ENCODE peak calls at places on chromosomes 13 and 19, in nine cellular contexts. One of them, this sample, is unnamed.

GRCh38 chr19:56294557-56294956 is 20.1 kb downstream of the ZSCAN5A start:
- DNase-seq in fibroblast of the aortic adventitia: no peak
- DNase-seq in ovary: no peak
- DNase-seq in right lobe of liver: no peak
- DNase-seq in AG04449: no peak
- DNase-seq in heart right ventricle: no peak
- DNase-seq in right cardiac atrium: no peak
- DNase-seq in IMR-90: peak; percentile 15
- DNase-seq in skeletal muscle cell: no peak
- DNase-seq in this sample: no peak

GRCh38 chr13:94595006-94595942 is 678 bp downstream of the TGDS start:
- DNase-seq in fibroblast of the aortic adventitia: peak; percentile 28
- DNase-seq in ovary: no peak
- DNase-seq in right lobe of liver: peak; percentile 56
- DNase-seq in AG04449: no peak
- DNase-seq in heart right ventricle: no peak
- DNase-seq in right cardiac atrium: peak; percentile 30
- DNase-seq in IMR-90: peak; percentile 30
- DNase-seq in skeletal muscle cell: no peak
- DNase-seq in this sample: no peak

GRCh38 chr13:88701551-88701950 is 1030.4 kb downstream of the SLITRK5 start:
- DNase-seq in fibroblast of the aortic adventitia: no peak
- DNase-seq in ovary: no peak
- DNase-seq in right lobe of liver: no peak
- DNase-seq in AG04449: no peak
- DNase-seq in heart right ventricle: no peak
- DNase-seq in right cardiac atrium: no peak
- DNase-seq in IMR-90: no peak
- DNase-seq in skeletal muscle cell: peak; percentile 1
- DNase-seq in this sample: peak; percentile 61

GRCh38 chr13:113963376-113963775 is 10.5 kb downstream of the C13orf46 start:
- DNase-seq in fibroblast of the aortic adventitia: no peak
- DNase-seq in ovary: peak; percentile 7
- DNase-seq in right lobe of liver: peak; percentile 27
- DNase-seq in AG04449: no peak
- DNase-seq in heart right ventricle: peak; percentile 4
- DNase-seq in right cardiac atrium: peak; percentile 41
- DNase-seq in IMR-90: no peak
- DNase-seq in skeletal muscle cell: no peak
- DNase-seq in this sample: no peak

GRCh38 chr13:110073982-110074381 is 233.0 kb downstream of the COL4A1 start:
- DNase-seq in fibroblast of the aortic adventitia: no peak
- DNase-seq in ovary: no peak
- DNase-seq in right lobe of liver: no peak
- DNase-seq in AG04449: no peak
- DNase-seq in heart right ventricle: no peak
- DNase-seq in right cardiac atrium: no peak
- DNase-seq in IMR-90: no peak
- DNase-seq in skeletal muscle cell: no peak
- DNase-seq in this sample: no peak

GRCh38 chr19:3623716-3624115 is 2.9 kb downstream of the CACTIN start:
- DNase-seq in fibroblast of the aortic adventitia: no peak
- DNase-seq in ovary: no peak
- DNase-seq in right lobe of liver: no peak
- DNase-seq in AG04449: no peak
- DNase-seq in heart right ventricle: no peak
- DNase-seq in right cardiac atrium: peak; percentile 47
- DNase-seq in IMR-90: no peak
- DNase-seq in skeletal muscle cell: no peak
- DNase-seq in this sample: no peak

GRCh38 chr19:39262496-39262895 is 5.7 kb upstream of the IFNL2 start:
- DNase-seq in fibroblast of the aortic adventitia: no peak
- DNase-seq in ovary: no peak
- DNase-seq in right lobe of liver: peak; percentile 14
- DNase-seq in AG04449: no peak
- DNase-seq in heart right ventricle: no peak
- DNase-seq in right cardiac atrium: no peak
- DNase-seq in IMR-90: no peak
- DNase-seq in skeletal muscle cell: no peak
- DNase-seq in this sample: no peak

GRCh38 chr19:13070425-13071140 is 32.1 kb downstream of the LYL1 start:
- DNase-seq in fibroblast of the aortic adventitia: no peak
- DNase-seq in ovary: no peak
- DNase-seq in right lobe of liver: no peak
- DNase-seq in AG04449: no peak
- DNase-seq in heart right ventricle: no peak
- DNase-seq in right cardiac atrium: peak; percentile 80
- DNase-seq in IMR-90: no peak
- DNase-seq in skeletal muscle cell: no peak
- DNase-seq in this sample: no peak

GRCh38 chr19:13056052-13056660 is 46.5 kb downstream of the LYL1 start:
- DNase-seq in fibroblast of the aortic adventitia: peak; percentile 78
- DNase-seq in ovary: peak; percentile 68
- DNase-seq in right lobe of liver: no peak
- DNase-seq in AG04449: no peak
- DNase-seq in heart right ventricle: peak; percentile 57
- DNase-seq in right cardiac atrium: peak; percentile 84
- DNase-seq in IMR-90: peak; percentile 71
- DNase-seq in skeletal muscle cell: peak; percentile 32
- DNase-seq in this sample: no peak

GRCh38 chr19:10761443-10762242 is 43.8 kb downstream of the DNM2 start:
- DNase-seq in fibroblast of the aortic adventitia: no peak
- DNase-seq in ovary: no peak
- DNase-seq in right lobe of liver: no peak
- DNase-seq in AG04449: no peak
- DNase-seq in heart right ventricle: no peak
- DNase-seq in right cardiac atrium: no peak
- DNase-seq in IMR-90: no peak
- DNase-seq in skeletal muscle cell: no peak
- DNase-seq in this sample: no peak

GRCh38 chr13:38979891-38980627 is 10.6 kb downstream of the STOML3 start:
- DNase-seq in fibroblast of the aortic adventitia: peak; percentile 6
- DNase-seq in ovary: no peak
- DNase-seq in right lobe of liver: no peak
- DNase-seq in AG04449: no peak
- DNase-seq in heart right ventricle: peak; percentile 22
- DNase-seq in right cardiac atrium: peak; percentile 66
- DNase-seq in IMR-90: no peak
- DNase-seq in skeletal muscle cell: peak; percentile 13
- DNase-seq in this sample: no peak

GRCh38 chr19:35318679-35319448 is 10.1 kb upstream of the CD22 start:
- DNase-seq in fibroblast of the aortic adventitia: peak; percentile 55
- DNase-seq in ovary: no peak
- DNase-seq in right lobe of liver: peak; percentile 67
- DNase-seq in AG04449: no peak
- DNase-seq in heart right ventricle: peak; percentile 37
- DNase-seq in right cardiac atrium: peak; percentile 72
- DNase-seq in IMR-90: peak; percentile 71
- DNase-seq in skeletal muscle cell: peak; percentile 6
- DNase-seq in this sample: peak; percentile 35

GRCh38 chr13:29684441-29684840 is 89.0 kb upstream of the SLC7A1 start:
- DNase-seq in fibroblast of the aortic adventitia: peak; percentile 73
- DNase-seq in ovary: no peak
- DNase-seq in right lobe of liver: no peak
- DNase-seq in AG04449: no peak
- DNase-seq in heart right ventricle: no peak
- DNase-seq in right cardiac atrium: no peak
- DNase-seq in IMR-90: peak; percentile 34
- DNase-seq in skeletal muscle cell: no peak
- DNase-seq in this sample: no peak

GRCh38 chr19:21751379-21751778 is 16.0 kb downstream of the ZNF100 start:
- DNase-seq in fibroblast of the aortic adventitia: peak; percentile 5
- DNase-seq in ovary: no peak
- DNase-seq in right lobe of liver: no peak
- DNase-seq in AG04449: peak; percentile 12
- DNase-seq in heart right ventricle: no peak
- DNase-seq in right cardiac atrium: no peak
- DNase-seq in IMR-90: peak; percentile 43
- DNase-seq in skeletal muscle cell: peak; percentile 26
- DNase-seq in this sample: no peak

GRCh38 chr19:13042443-13043130 is 47.3 kb downstream of the NFIX start:
- DNase-seq in fibroblast of the aortic adventitia: peak; percentile 82
- DNase-seq in ovary: no peak
- DNase-seq in right lobe of liver: no peak
- DNase-seq in AG04449: no peak
- DNase-seq in heart right ventricle: no peak
- DNase-seq in right cardiac atrium: no peak
- DNase-seq in IMR-90: peak; percentile 59
- DNase-seq in skeletal muscle cell: peak; percentile 46
- DNase-seq in this sample: no peak

GRCh38 chr19:12996542-12997094 is 1.3 kb downstream of the NFIX start:
- DNase-seq in fibroblast of the aortic adventitia: peak; percentile 46
- DNase-seq in ovary: peak; percentile 66
- DNase-seq in right lobe of liver: peak; percentile 63
- DNase-seq in AG04449: no peak
- DNase-seq in heart right ventricle: peak; percentile 66
- DNase-seq in right cardiac atrium: peak; percentile 83
- DNase-seq in IMR-90: peak; percentile 22
- DNase-seq in skeletal muscle cell: no peak
- DNase-seq in this sample: no peak

GRCh38 chr19:30174791-30175190 is 197.4 kb upstream of the ZNF536 start:
- DNase-seq in fibroblast of the aortic adventitia: no peak
- DNase-seq in ovary: no peak
- DNase-seq in right lobe of liver: no peak
- DNase-seq in AG04449: no peak
- DNase-seq in heart right ventricle: no peak
- DNase-seq in right cardiac atrium: no peak
- DNase-seq in IMR-90: no peak
- DNase-seq in skeletal muscle cell: no peak
- DNase-seq in this sample: no peak

GRCh38 chr19:6736917-6737283 is 480 bp downstream of the GPR108 start:
- DNase-seq in fibroblast of the aortic adventitia: no peak
- DNase-seq in ovary: no peak
- DNase-seq in right lobe of liver: no peak
- DNase-seq in AG04449: no peak
- DNase-seq in heart right ventricle: no peak
- DNase-seq in right cardiac atrium: peak; percentile 53
- DNase-seq in IMR-90: no peak
- DNase-seq in skeletal muscle cell: no peak
- DNase-seq in this sample: no peak

GRCh38 chr13:28541966-28542365 is 47.0 kb upstream of the FLT1 start:
- DNase-seq in fibroblast of the aortic adventitia: peak; percentile 50
- DNase-seq in ovary: no peak
- DNase-seq in right lobe of liver: no peak
- DNase-seq in AG04449: peak; percentile 28
- DNase-seq in heart right ventricle: no peak
- DNase-seq in right cardiac atrium: no peak
- DNase-seq in IMR-90: no peak
- DNase-seq in skeletal muscle cell: no peak
- DNase-seq in this sample: no peak

GRCh38 chr19:55087542-55087935 is 11.9 kb downstream of the EPS8L1 start:
- DNase-seq in fibroblast of the aortic adventitia: no peak
- DNase-seq in ovary: no peak
- DNase-seq in right lobe of liver: no peak
- DNase-seq in AG04449: no peak
- DNase-seq in heart right ventricle: no peak
- DNase-seq in right cardiac atrium: no peak
- DNase-seq in IMR-90: peak; percentile 16
- DNase-seq in skeletal muscle cell: no peak
- DNase-seq in this sample: no peak
- H3K4me3 ChIP-seq in fibroblast of the aortic adventitia: peak overlapping the region; percentile 63
- H3K4me3 ChIP-seq in ovary: peak overlapping the region; percentile 29
- H3K4me3 ChIP-seq in right lobe of liver: peak overlapping the region; percentile 33
- H3K4me3 ChIP-seq in AG04449: peak overlapping the region; percentile 64
- H3K4me3 ChIP-seq in heart right ventricle: peak overlapping the region; percentile 34
- H3K4me3 ChIP-seq in right cardiac atrium: peak overlapping the region; percentile 36
- H3K4me3 ChIP-seq in IMR-90: peak overlapping the region; percentile 49
- H3K4me3 ChIP-seq in skeletal muscle cell: peak overlapping the region; percentile 58
- H3K4me3 ChIP-seq in this sample: peak overlapping the region; percentile 64

GRCh38 chr19:48813123-48813911 is 2.5 kb upstream of the BCAT2 start:
- DNase-seq in fibroblast of the aortic adventitia: no peak
- DNase-seq in ovary: peak; percentile 47
- DNase-seq in right lobe of liver: peak; percentile 57
- DNase-seq in AG04449: no peak
- DNase-seq in heart right ventricle: no peak
- DNase-seq in right cardiac atrium: peak; percentile 72
- DNase-seq in IMR-90: no peak
- DNase-seq in skeletal muscle cell: no peak
- DNase-seq in this sample: no peak
- H3K4me3 ChIP-seq in fibroblast of the aortic adventitia: no peak overlapping the region
- H3K4me3 ChIP-seq in ovary: no peak overlapping the region
- H3K4me3 ChIP-seq in right lobe of liver: no peak overlapping the region
- H3K4me3 ChIP-seq in AG04449: no peak overlapping the region
- H3K4me3 ChIP-seq in heart right ventricle: no peak overlapping the region
- H3K4me3 ChIP-seq in right cardiac atrium: no peak overlapping the region
- H3K4me3 ChIP-seq in IMR-90: no peak overlapping the region
- H3K4me3 ChIP-seq in skeletal muscle cell: no peak overlapping the region
- H3K4me3 ChIP-seq in this sample: no peak overlapping the region

GRCh38 chr19:47729799-47730520 is 15.4 kb upstream of the NOP53 start:
- DNase-seq in fibroblast of the aortic adventitia: no peak
- DNase-seq in ovary: peak; percentile 72
- DNase-seq in right lobe of liver: no peak
- DNase-seq in AG04449: no peak
- DNase-seq in heart right ventricle: peak; percentile 86
- DNase-seq in right cardiac atrium: peak; percentile 93
- DNase-seq in IMR-90: no peak
- DNase-seq in skeletal muscle cell: no peak
- DNase-seq in this sample: no peak

GRCh38 chr19:47730910-47731309 is 14.4 kb upstream of the NOP53 start:
- DNase-seq in fibroblast of the aortic adventitia: no peak
- DNase-seq in ovary: no peak
- DNase-seq in right lobe of liver: no peak
- DNase-seq in AG04449: no peak
- DNase-seq in heart right ventricle: no peak
- DNase-seq in right cardiac atrium: no peak
- DNase-seq in IMR-90: no peak
- DNase-seq in skeletal muscle cell: no peak
- DNase-seq in this sample: no peak

GRCh38 chr19:47730521-47730889 is 14.8 kb upstream of the NOP53 start:
- DNase-seq in fibroblast of the aortic adventitia: no peak
- DNase-seq in ovary: no peak
- DNase-seq in right lobe of liver: no peak
- DNase-seq in AG04449: no peak
- DNase-seq in heart right ventricle: no peak
- DNase-seq in right cardiac atrium: no peak
- DNase-seq in IMR-90: no peak
- DNase-seq in skeletal muscle cell: no peak
- DNase-seq in this sample: no peak

GRCh38 chr19:47726467-47726866 is 13.2 kb downstream of the EHD2 start:
- DNase-seq in fibroblast of the aortic adventitia: peak; percentile 79
- DNase-seq in ovary: no peak
- DNase-seq in right lobe of liver: no peak
- DNase-seq in AG04449: no peak
- DNase-seq in heart right ventricle: no peak
- DNase-seq in right cardiac atrium: no peak
- DNase-seq in IMR-90: peak; percentile 76
- DNase-seq in skeletal muscle cell: no peak
- DNase-seq in this sample: no peak

GRCh38 chr19:47729468-47729798 is 15.9 kb upstream of the NOP53 start:
- DNase-seq in fibroblast of the aortic adventitia: peak; percentile 86
- DNase-seq in ovary: peak; percentile 78
- DNase-seq in right lobe of liver: no peak
- DNase-seq in AG04449: no peak
- DNase-seq in heart right ventricle: peak; percentile 68
- DNase-seq in right cardiac atrium: peak; percentile 85
- DNase-seq in IMR-90: peak; percentile 85
- DNase-seq in skeletal muscle cell: peak; percentile 57
- DNase-seq in this sample: no peak
- H3K4me3 ChIP-seq in fibroblast of the aortic adventitia: peak overlapping the region; percentile 17
- H3K4me3 ChIP-seq in ovary: peak overlapping the region; percentile 23
- H3K4me3 ChIP-seq in right lobe of liver: no peak overlapping the region
- H3K4me3 ChIP-seq in AG04449: no peak overlapping the region
- H3K4me3 ChIP-seq in heart right ventricle: peak overlapping the region; percentile 16
- H3K4me3 ChIP-seq in right cardiac atrium: no peak overlapping the region
- H3K4me3 ChIP-seq in IMR-90: no peak overlapping the region
- H3K4me3 ChIP-seq in skeletal muscle cell: peak overlapping the region; percentile 5
- H3K4me3 ChIP-seq in this sample: peak overlapping the region; percentile 38

GRCh38 chr13:73141292-73141771 is 82.5 kb downstream of the KLF5 start:
- DNase-seq in fibroblast of the aortic adventitia: peak; percentile 50
- DNase-seq in ovary: no peak
- DNase-seq in right lobe of liver: no peak
- DNase-seq in AG04449: no peak
- DNase-seq in heart right ventricle: no peak
- DNase-seq in right cardiac atrium: no peak
- DNase-seq in IMR-90: peak; percentile 15
- DNase-seq in skeletal muscle cell: no peak
- DNase-seq in this sample: peak; percentile 78
- H3K4me3 ChIP-seq in fibroblast of the aortic adventitia: peak overlapping the region; percentile 34
- H3K4me3 ChIP-seq in ovary: no peak overlapping the region
- H3K4me3 ChIP-seq in right lobe of liver: no peak overlapping the region
- H3K4me3 ChIP-seq in AG04449: no peak overlapping the region
- H3K4me3 ChIP-seq in heart right ventricle: no peak overlapping the region
- H3K4me3 ChIP-seq in right cardiac atrium: no peak overlapping the region
- H3K4me3 ChIP-seq in IMR-90: peak overlapping the region; percentile 2
- H3K4me3 ChIP-seq in skeletal muscle cell: no peak overlapping the region
- H3K4me3 ChIP-seq in this sample: no peak overlapping the region